ENCODE peak calls at places on chromosomes 11 and 22, in eight cellular contexts. O, J, G, X, I, V, C and T are unnamed samples.
A peak's percentile ranks its signal among the peaks of the same experiment; 100 is the strongest.

GRCh38 chr11:27397619-27398412 is 34.8 kb upstream of the CCDC34 start:
- DNase-seq in O (no peak), J (no peak), G (no peak), X (no peak), I (no peak), V (no peak), C (no peak), T (no peak)

GRCh38 chr22:43113516-43114251 is 3.1 kb downstream of the BIK start:
- DNase-seq in O (no peak), J (no peak), G (no peak), X (no peak), I (no peak), V (no peak), C (peak; percentile 48), T (no peak)

GRCh38 chr11:31797227-31798056 is 13.7 kb downstream of the PAX6 start:
- DNase-seq in O (no peak), J (no peak), G (no peak), X (no peak), I (no peak), V (no peak), C (no peak), T (no peak)

GRCh38 chr11:83220279-83220678 is 26.8 kb downstream of the ANKRD42 start:
- DNase-seq in O (no peak), J (no peak), G (no peak), X (no peak), I (no peak), V (no peak), C (no peak), T (no peak)

GRCh38 chr22:27327981-27328721 is 473.4 kb downstream of the MN1 start:
- DNase-seq in O (no peak), J (no peak), G (no peak), X (no peak), I (no peak), V (peak; percentile 60), C (no peak), T (peak; percentile 52)

GRCh38 chr22:32880906-32881596 is 79.5 kb downstream of the TIMP3 start:
- DNase-seq in O (peak; percentile 30), J (no peak), G (peak; percentile 95), X (peak; percentile 72), I (peak; percentile 61), V (no peak), C (peak; percentile 15), T (peak; percentile 82)

GRCh38 chr11:129508163-129508562 is 132.5 kb downstream of the BARX2 start:
- DNase-seq in O (no peak), J (no peak), G (no peak), X (no peak), I (no peak), V (no peak), C (no peak), T (no peak)

GRCh38 chr22:35074583-35074982 is 8.6 kb downstream of the ISX start:
- DNase-seq in O (no peak), J (no peak), G (no peak), X (no peak), I (no peak), V (no peak), C (no peak), T (no peak)

GRCh38 chr11:120696597-120696996 is 185.0 kb downstream of the GRIK4 start:
- DNase-seq in O (no peak), J (no peak), G (no peak), X (no peak), I (no peak), V (no peak), C (no peak), T (no peak)

GRCh38 chr11:67522844-67523555 is at the start of gene CABP2:
- DNase-seq in O (no peak), J (no peak), G (no peak), X (no peak), I (no peak), V (no peak), C (no peak), T (no peak)

GRCh38 chr11:131744847-131745246 is 374.4 kb downstream of the NTM start:
- DNase-seq in O (peak; percentile 75), J (no peak), G (no peak), X (peak; percentile 95), I (no peak), V (no peak), C (no peak), T (no peak)

GRCh38 chr11:70225629-70226582 is 22.8 kb downstream of the FADD start:
- DNase-seq in O (no peak), J (no peak), G (no peak), X (no peak), I (no peak), V (no peak), C (no peak), T (no peak)

GRCh38 chr11:75697906-75698563 is 19.6 kb upstream of the MOGAT2 start:
- DNase-seq in O (no peak), J (no peak), G (no peak), X (no peak), I (no peak), V (no peak), C (no peak), T (no peak)

DNA sequence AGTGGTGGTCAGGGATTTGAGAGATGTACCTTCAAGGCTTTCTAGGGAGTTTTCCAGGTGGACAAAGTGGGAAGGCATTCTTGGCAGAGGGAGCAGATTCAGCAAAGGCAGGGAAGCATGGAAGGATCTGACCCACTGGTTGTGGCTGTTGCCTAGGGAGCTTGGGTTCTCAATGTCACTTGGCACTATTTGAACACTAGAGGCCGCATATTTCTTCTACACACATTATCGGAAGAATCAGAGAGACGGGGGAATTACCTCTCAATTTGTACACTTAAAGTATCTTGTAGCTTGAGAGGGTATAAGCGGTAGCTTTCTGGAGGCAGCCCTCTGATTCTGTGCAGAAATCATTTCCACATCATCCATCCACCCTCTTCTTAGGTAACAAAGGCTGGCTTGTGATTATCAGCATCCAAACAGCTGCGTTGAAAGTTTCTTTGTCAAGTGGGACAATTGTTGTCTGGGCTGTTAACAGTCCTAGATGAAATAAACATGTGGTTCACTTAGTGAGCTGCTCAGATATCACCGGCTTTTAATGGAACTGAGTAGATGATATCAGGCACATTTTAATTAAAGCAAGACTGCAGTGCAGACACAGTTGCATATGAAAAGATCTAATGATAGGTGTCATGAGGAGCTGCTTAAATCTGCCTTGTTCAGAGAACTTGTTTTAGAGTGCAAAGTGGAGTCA is 2.6 kb downstream of the NELL1 start:
- DNase-seq in O (no peak), J (no peak), G (peak; percentile 43), X (no peak), I (no peak), V (no peak), C (no peak), T (no peak)
- TF ChIP-seq CTCF in O (no peak), J (peak; percentile 6), G (peak; percentile 28), X (peak; percentile 29), I (peak; percentile 4), V (peak; percentile 18), C (no peak), T (no peak)

DNA sequence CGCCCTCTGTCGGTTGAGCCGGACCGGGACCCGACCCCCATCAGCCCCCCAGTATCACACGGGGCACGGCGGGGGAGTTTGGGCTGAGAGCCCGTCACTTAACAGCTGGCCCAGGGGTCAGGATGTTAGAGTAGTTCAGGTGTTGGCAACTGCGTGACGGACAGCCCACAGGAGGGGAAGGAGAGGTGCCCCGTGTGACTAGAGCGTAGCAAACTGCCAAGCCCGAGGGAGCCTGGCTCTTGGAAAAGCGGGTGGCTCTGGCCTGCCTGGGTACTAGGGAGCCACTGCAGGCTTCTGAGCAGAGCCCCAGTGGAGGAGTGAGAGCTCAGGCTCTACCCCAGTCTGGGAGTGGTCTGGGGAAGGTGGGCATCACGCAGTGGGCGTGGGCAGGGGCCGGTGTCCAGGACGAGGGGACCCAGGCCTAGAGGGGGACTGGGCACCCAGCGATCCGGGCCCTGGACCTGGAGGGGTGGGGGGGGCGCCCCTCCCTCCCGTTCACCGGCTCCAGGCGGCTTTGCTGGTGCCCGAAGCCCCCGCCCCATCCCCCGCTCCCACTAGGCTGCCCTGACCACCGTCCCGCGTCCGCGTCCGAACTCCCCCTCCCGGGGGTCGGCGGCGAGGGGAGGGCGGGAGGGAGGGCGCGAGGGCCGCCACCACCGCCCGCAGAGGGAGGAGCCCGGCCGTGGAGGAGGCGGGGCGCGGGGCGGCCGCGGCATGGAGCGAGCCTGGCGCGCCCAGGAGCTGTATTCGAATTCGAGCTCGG is 24.4 kb downstream of the SHANK3 start:
- DNase-seq in O (no peak), J (no peak), G (peak; percentile 72), X (no peak), I (peak; percentile 31), V (no peak), C (no peak), T (no peak)
- TF ChIP-seq CTCF in O (peak; percentile 68), J (peak; percentile 34), G (peak; percentile 73), X (peak; percentile 77), I (peak; percentile 30), V (peak; percentile 66), C (peak; percentile 20), T (peak; percentile 53)

GRCh38 chr11:18774801-18775200 is 16.8 kb downstream of the PTPN5 start:
- DNase-seq in O (no peak), J (no peak), G (no peak), X (no peak), I (no peak), V (no peak), C (no peak), T (no peak)

GRCh38 chr11:18773104-18773503 is 18.5 kb downstream of the PTPN5 start:
- DNase-seq in O (no peak), J (no peak), G (no peak), X (no peak), I (no peak), V (no peak), C (no peak), T (no peak)

GRCh38 chr11:18773681-18774080 is 17.9 kb downstream of the PTPN5 start:
- DNase-seq in O (no peak), J (no peak), G (no peak), X (no peak), I (no peak), V (no peak), C (no peak), T (no peak)

GRCh38 chr11:18776324-18776723 is 15.3 kb downstream of the PTPN5 start:
- DNase-seq in O (no peak), J (no peak), G (no peak), X (no peak), I (no peak), V (no peak), C (no peak), T (no peak)

GRCh38 chr11:18775492-18776292 is 15.9 kb downstream of the PTPN5 start:
- DNase-seq in O (no peak), J (no peak), G (peak; percentile 80), X (peak; percentile 52), I (peak; percentile 64), V (no peak), C (peak; percentile 83), T (no peak)
- TF ChIP-seq CTCF in O (peak; percentile 58), J (peak; percentile 55), G (peak; percentile 80), X (peak; percentile 94), I (peak; percentile 68), V (peak; percentile 66), C (peak; percentile 74), T (peak; percentile 66)

DNA sequence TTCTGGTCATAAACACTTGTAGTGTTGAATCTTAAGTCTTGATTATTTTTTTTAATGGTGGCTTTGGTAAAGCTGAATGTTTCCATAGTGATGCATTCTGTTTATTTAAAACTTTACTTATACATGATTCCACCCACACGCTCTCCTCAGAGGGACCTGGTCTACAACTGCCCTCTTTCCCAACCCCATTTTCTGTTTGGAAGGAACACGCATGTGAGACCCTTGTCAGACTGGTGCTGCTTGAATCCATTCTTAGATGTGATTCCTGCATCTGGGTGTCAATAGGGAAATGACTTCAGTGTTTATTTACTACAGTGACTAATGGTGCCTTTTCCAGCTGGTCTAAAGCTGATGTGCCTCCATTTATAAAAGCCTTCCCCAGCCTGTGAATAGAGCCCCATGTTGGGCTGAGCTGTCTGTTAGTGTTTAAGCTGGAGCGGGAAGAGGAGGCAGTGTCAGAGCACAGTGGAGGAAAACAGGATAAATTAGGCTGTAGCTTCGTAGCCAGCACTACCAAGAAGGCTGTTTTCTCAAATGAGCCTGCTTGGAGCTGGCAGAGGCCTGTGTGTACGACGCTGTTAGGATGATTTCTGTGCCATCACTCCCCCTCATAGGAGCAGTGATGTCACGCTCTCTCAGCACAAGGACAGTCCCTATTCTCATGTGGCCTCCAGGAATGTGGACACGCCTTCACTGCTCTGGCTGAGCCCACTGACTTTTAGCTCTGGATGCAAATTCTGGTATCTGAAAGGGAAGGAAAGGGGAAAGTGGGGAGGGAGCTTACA is 18.9 kb upstream of the C11orf96 start:
- DNase-seq in O (peak; percentile 79), J (no peak), G (no peak), X (peak; percentile 73), I (no peak), V (no peak), C (no peak), T (peak; percentile 89)
- TF ChIP-seq CTCF in O (no peak), J (no peak), G (no peak), X (no peak), I (no peak), V (no peak), C (no peak), T (no peak)